ENCODE peak calls at places on chromosomes 12 and 14, in ten cellular contexts. C is Peyer's patch; M is A549; J is astrocyte of the spinal cord; Z is Karpas-422; W is fibroblast of mammary gland; H is SJSA1; Y is CD8-positive, alpha-beta memory T cell; G is dorsolateral prefrontal cortex; I is transverse colon. K is an unnamed sample.
A peak's percentile ranks its signal among the peaks of the same experiment; 100 is the strongest.

GRCh38 chr14:20419404-20419803 is 6.1 kb upstream of the TEP1 start:
- DNase-seq in Y (no peak), M (no peak), H (no peak), C (no peak), J (no peak), G (no peak), Z (no peak), W (no peak), I (no peak), K (no peak)

GRCh38 chr14:90451443-90451842 is 54.6 kb downstream of the CALM1 start:
- DNase-seq in Y (no peak), J (no peak), I (no peak), Z (no peak), M (no peak), H (no peak), G (no peak), W (no peak), C (no peak), K (no peak)

GRCh38 chr12:6376965-6377666 is 1.8 kb upstream of the SCNN1A start:
- DNase-seq in H (no peak), Z (no peak), Y (no peak), I (peak; percentile 24), J (no peak), C (peak; percentile 55), W (no peak), G (no peak), M (no peak), K (no peak)

GRCh38 chr12:111578276-111578970 is 20.7 kb downstream of the ATXN2 start:
- DNase-seq in Y (no peak), M (peak; percentile 64), J (peak; percentile 76), I (no peak), H (peak; percentile 100), Z (no peak), C (no peak), W (peak; percentile 77), G (no peak), K (no peak)

GRCh38 chr14:90495357-90496276 is 98.8 kb downstream of the CALM1 start:
- DNase-seq in C (no peak), Y (peak; percentile 57), W (peak; percentile 72), I (peak; percentile 43), Z (peak; percentile 90), H (peak; percentile 25), G (no peak), M (peak; percentile 67), J (peak; percentile 74), K (peak; percentile 71)

GRCh38 chr14:89440997-89441909 is 24.2 kb upstream of the FOXN3 start:
- DNase-seq in H (no peak), Y (no peak), W (no peak), J (no peak), C (no peak), M (no peak), Z (no peak), I (no peak), G (no peak), K (no peak)

GRCh38 chr14:95248422-95248821 is 71.3 kb downstream of the CLMN start:
- DNase-seq in W (peak; percentile 71), H (peak; percentile 73), I (no peak), G (no peak), Z (no peak), Y (no peak), J (peak; percentile 37), M (peak; percentile 33), C (no peak), K (no peak)

GRCh38 chr14:70640938-70641547 is 673 bp upstream of the TTC9 start:
- DNase-seq in C (peak; percentile 54), Z (peak; percentile 61), I (peak; percentile 61), Y (peak; percentile 69), W (peak; percentile 34), H (peak; percentile 9), G (no peak), J (peak; percentile 15), M (peak; percentile 61), K (no peak)

GRCh38 chr12:14481201-14481600 is 86.5 kb downstream of the PLBD1 start:
- DNase-seq in G (no peak), W (no peak), J (no peak), H (no peak), M (no peak), Z (no peak), I (no peak), Y (no peak), C (no peak), K (no peak)

GRCh38 chr14:105427893-105428485 is 8.4 kb downstream of the MTA1 start:
- DNase-seq in Z (no peak), G (no peak), J (no peak), H (no peak), M (no peak), Y (no peak), C (no peak), I (no peak), W (no peak), K (no peak)

GRCh38 chr14:105425823-105426247 is 6.2 kb downstream of the MTA1 start:
- DNase-seq in I (no peak), J (no peak), M (no peak), Z (no peak), Y (no peak), G (no peak), H (no peak), W (no peak), C (no peak), K (no peak)

GRCh38 chr14:105424861-105425260 is 5.2 kb downstream of the MTA1 start:
- DNase-seq in J (no peak), M (no peak), C (no peak), H (no peak), Z (no peak), Y (no peak), I (no peak), G (no peak), W (no peak), K (no peak)

GRCh38 chr14:105427412-105427811 is 7.8 kb downstream of the MTA1 start:
- DNase-seq in G (no peak), J (no peak), Z (no peak), I (no peak), Y (no peak), C (no peak), H (no peak), W (no peak), M (no peak), K (no peak)

GRCh38 chr14:105426416-105427130 is 6.9 kb downstream of the MTA1 start:
- DNase-seq in I (no peak), C (no peak), G (no peak), H (no peak), Z (no peak), M (no peak), W (no peak), Y (no peak), J (no peak), K (no peak)
- H3K4me3 ChIP-seq in I (no peak overlapping the region), C (no peak overlapping the region), G (no peak overlapping the region), H (no peak overlapping the region), Z (no peak overlapping the region), M (no peak overlapping the region), W (no peak overlapping the region), Y (no peak overlapping the region), J (no peak overlapping the region), K (no peak overlapping the region)

GRCh38 chr12:27964123-27964522 is 8.4 kb downstream of the PTHLH start:
- DNase-seq in Y (no peak), C (no peak), J (peak; percentile 47), Z (no peak), I (no peak), G (no peak), M (no peak), H (peak; percentile 87), W (no peak), K (no peak)

GRCh38 chr12:27966870-27967269 is 5.7 kb downstream of the PTHLH start:
- DNase-seq in I (no peak), C (no peak), G (no peak), H (peak; percentile 85), W (peak; percentile 98), J (peak; percentile 97), Z (no peak), M (peak; percentile 80), Y (no peak), K (peak; percentile 91)

GRCh38 chr12:27967551-27968054 is 4.9 kb downstream of the PTHLH start:
- DNase-seq in J (no peak), G (no peak), M (no peak), I (no peak), H (peak; percentile 14), C (no peak), Z (no peak), Y (no peak), W (peak; percentile 72), K (no peak)

GRCh38 chr12:27965966-27966365 is 6.6 kb downstream of the PTHLH start:
- DNase-seq in J (peak; percentile 29), M (no peak), I (no peak), Y (no peak), Z (no peak), G (no peak), H (peak; percentile 56), W (peak; percentile 78), C (no peak), K (no peak)

GRCh38 chr12:27965411-27965810 is 7.1 kb downstream of the PTHLH start:
- DNase-seq in C (no peak), W (peak; percentile 48), J (peak; percentile 67), G (no peak), Z (no peak), M (no peak), I (no peak), H (peak; percentile 56), Y (no peak), K (peak; percentile 63)
- H3K4me3 ChIP-seq in C (no peak overlapping the region), W (no peak overlapping the region), J (no peak overlapping the region), G (no peak overlapping the region), Z (no peak overlapping the region), M (no peak overlapping the region), I (no peak overlapping the region), H (no peak overlapping the region), Y (no peak overlapping the region), K (no peak overlapping the region)

DNA sequence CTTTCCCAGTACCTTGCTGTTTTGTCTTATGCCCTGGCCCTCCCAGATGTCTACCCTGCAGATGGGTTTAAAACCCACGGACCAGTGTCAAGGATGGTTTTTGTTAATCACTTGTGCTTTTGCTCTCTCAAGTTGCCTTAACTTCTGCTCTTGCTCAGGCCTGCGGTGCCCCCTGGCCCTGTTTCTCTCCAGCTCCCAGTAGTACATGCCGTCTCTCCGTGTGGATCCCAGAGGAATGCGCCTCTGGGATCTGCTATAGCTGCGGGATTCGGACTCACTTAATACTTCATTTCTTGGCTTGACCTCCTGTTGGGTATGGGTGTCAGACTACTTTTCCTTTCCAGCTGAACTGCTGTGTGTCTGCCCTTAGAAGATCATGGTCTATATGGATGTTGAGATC is 14.5 kb downstream of the PLEKHG3 start:
- DNase-seq in J (no peak), H (no peak), W (no peak), Y (no peak), I (no peak), C (peak; percentile 39), G (no peak), M (no peak), Z (no peak), K (no peak)
- H3K4me3 ChIP-seq in J (no peak overlapping the region), H (no peak overlapping the region), W (no peak overlapping the region), Y (no peak overlapping the region), I (no peak overlapping the region), C (no peak overlapping the region), G (no peak overlapping the region), M (no peak overlapping the region), Z (no peak overlapping the region), K (no peak overlapping the region)

DNA sequence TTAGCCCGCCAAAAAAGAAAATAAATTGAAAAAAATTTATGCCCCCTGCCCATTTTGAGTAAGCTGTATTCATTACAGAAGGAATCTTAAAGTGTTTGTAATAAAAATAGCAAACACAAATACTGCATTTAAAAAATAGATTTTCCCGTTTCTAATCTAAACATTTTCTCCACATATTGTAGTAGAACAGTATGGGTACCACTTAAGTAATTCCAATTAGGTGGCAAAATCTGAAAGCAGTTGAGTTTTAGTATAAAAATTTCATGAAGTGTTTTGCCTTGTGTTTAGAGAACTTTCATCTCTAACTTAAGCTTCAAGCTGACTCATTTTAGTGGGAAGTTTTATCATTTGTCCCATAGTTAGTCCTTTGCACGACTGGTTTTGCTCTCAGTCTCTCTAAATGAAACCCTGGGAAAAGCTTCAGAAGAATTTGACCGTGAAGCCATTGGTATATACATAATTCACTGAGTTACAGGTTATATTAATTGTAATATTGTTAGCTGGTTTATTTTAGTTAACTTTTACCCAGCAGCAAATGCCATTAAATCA is 214.6 kb downstream of the ERC1 start:
- DNase-seq in Y (no peak), G (no peak), H (peak; percentile 53), Z (peak; percentile 54), W (peak; percentile 35), C (no peak), I (no peak), J (peak; percentile 55), M (no peak), K (no peak)
- H3K4me3 ChIP-seq in Y (no peak overlapping the region), G (no peak overlapping the region), H (no peak overlapping the region), Z (peak overlapping the region; percentile 43), W (no peak overlapping the region), C (no peak overlapping the region), I (no peak overlapping the region), J (no peak overlapping the region), M (no peak overlapping the region), K (no peak overlapping the region)

K was measured in astrocyte of the cerebellum.